ENCODE peak calls at places on chromosome 12, in eight cellular contexts. G is lower lobe of right lung; O is heart right ventricle; Y is AG09309; L is DND-41; M is GM12878; Z is CD8-positive, alpha-beta T cell; A is AG04450. F is an unnamed sample.

GRCh38 chr12:117356048-117356447 is 5.4 kb downstream of the NOS1 start:
- DNase-seq in A (no peak), O (no peak), Y (no peak), M (no peak), L (no peak), G (no peak), Z (no peak), F (no peak)

GRCh38 chr12:108519558-108519957 is 4.5 kb downstream of the FICD start:
- DNase-seq in Y (no peak), G (no peak), A (no peak), L (no peak), O (no peak), M (no peak), Z (no peak), F (no peak)

GRCh38 chr12:102642199-102642598 is 161.8 kb upstream of the IGF1 start:
- DNase-seq in Y (peak), M (no peak), G (no peak), O (no peak), L (no peak), A (no peak), Z (no peak), F (no peak)

GRCh38 chr12:7075931-7076330 is 15.4 kb downstream of the C1S start:
- DNase-seq in A (peak), M (no peak), Z (no peak), L (no peak), O (no peak), G (no peak), Y (peak), F (no peak)

GRCh38 chr12:57898308-57898970 is 42.9 kb upstream of the ATP23 start:
- DNase-seq in G (no peak), Z (no peak), M (peak), O (no peak), A (no peak), Y (no peak), L (no peak), F (no peak)

GRCh38 chr12:89731614-89732013 is 23.0 kb upstream of the ATP2B1 start:
- DNase-seq in L (no peak), Z (no peak), G (no peak), O (no peak), A (no peak), M (no peak), Y (no peak), F (no peak)

GRCh38 chr12:95653761-95654546 is 102.7 kb upstream of the USP44 start:
- DNase-seq in L (no peak), Z (no peak), A (peak), G (no peak), O (peak), Y (peak), M (no peak), F (no peak)

GRCh38 chr12:45008211-45008610 is 42.7 kb downstream of the DBX2 start:
- DNase-seq in O (no peak), G (no peak), Y (no peak), L (no peak), A (no peak), Z (no peak), M (no peak), F (no peak)

GRCh38 chr12:45244561-45245348 is 28.9 kb downstream of the ANO6 start:
- DNase-seq in Z (no peak), G (no peak), Y (peak), O (no peak), M (peak), L (no peak), A (no peak), F (no peak)

GRCh38 chr12:120190985-120191480 is 3.5 kb downstream of the GCN1 start:
- DNase-seq in A (no peak), Y (no peak), O (no peak), G (no peak), Z (no peak), L (no peak), M (no peak), F (no peak)

GRCh38 chr12:120090626-120091295 is 25.8 kb downstream of the RAB35 start:
- DNase-seq in Y (no peak), M (no peak), G (no peak), O (no peak), A (no peak), Z (no peak), L (no peak), F (no peak)

GRCh38 chr12:60308366-60309000 is 712.7 kb downstream of the SLC16A7 start:
- DNase-seq in A (no peak), L (no peak), Z (no peak), Y (peak), O (no peak), M (no peak), G (no peak), F (no peak)

GRCh38 chr12:50032516-50033316 is 7.4 kb upstream of the RACGAP1 start:
- DNase-seq in G (peak), A (no peak), O (no peak), L (no peak), Y (no peak), Z (no peak), M (no peak), F (peak)

GRCh38 chr12:117489671-117490070 is 128.2 kb upstream of the NOS1 start:
- DNase-seq in M (no peak), L (no peak), O (no peak), A (no peak), G (no peak), Z (no peak), Y (no peak), F (no peak)

GRCh38 chr12:29073631-29074239 is 75.3 kb upstream of the FAR2 start:
- DNase-seq in G (no peak), Z (no peak), M (no peak), A (peak), L (peak), O (peak), Y (peak), F (no peak)

GRCh38 chr12:68831272-68831671 is 23.3 kb downstream of the MDM2 start:
- DNase-seq in O (no peak), Y (no peak), L (no peak), Z (no peak), A (no peak), G (no peak), M (no peak), F (no peak)

GRCh38 chr12:101935769-101936741 is 58.7 kb downstream of the DRAM1 start:
- DNase-seq in Y (peak), L (no peak), M (peak), O (peak), G (no peak), Z (no peak), A (peak), F (no peak)

GRCh38 chr12:12807970-12808702 is 5.0 kb upstream of the DDX47 start:
- DNase-seq in Y (no peak), A (no peak), L (peak), O (peak), G (no peak), M (peak), Z (peak), F (no peak)

GRCh38 chr12:69994593-69995222 is 169.7 kb downstream of the MYRFL start:
- DNase-seq in Z (no peak), M (no peak), G (no peak), O (no peak), L (no peak), A (no peak), Y (no peak), F (no peak)

GRCh38 chr12:115443351-115443938 is 759.5 kb upstream of the TBX3 start:
- DNase-seq in G (no peak), M (no peak), Z (no peak), Y (no peak), A (no peak), O (no peak), L (no peak), F (no peak)

GRCh38 chr12:84757978-84758377 is 154.6 kb downstream of the SLC6A15 start:
- DNase-seq in M (no peak), Z (no peak), Y (peak), O (no peak), A (no peak), G (no peak), L (no peak), F (no peak)

GRCh38 chr12:125412506-125412905 is 347.3 kb downstream of the AACS start:
- DNase-seq in G (no peak), Y (no peak), A (no peak), L (no peak), Z (no peak), O (no peak), M (no peak), F (no peak)

GRCh38 chr12:3321881-3322280 is 169.1 kb upstream of the PRMT8 start:
- DNase-seq in Y (no peak), M (no peak), Z (no peak), O (no peak), A (no peak), L (no peak), G (peak), F (no peak)

GRCh38 chr12:5407457-5407856 is 24.5 kb upstream of the NTF3 start:
- DNase-seq in M (no peak), O (no peak), G (no peak), Y (no peak), L (no peak), A (no peak), Z (no peak), F (no peak)

GRCh38 chr12:131142891-131143637 is 189.4 kb downstream of the ADGRD1 start:
- DNase-seq in M (no peak), Z (no peak), A (no peak), G (no peak), Y (no peak), O (no peak), L (no peak), F (no peak)

GRCh38 chr12:401235-402126 is at the start of gene CCDC77:
- DNase-seq in G (peak), A (peak), O (peak), Z (peak), L (peak), M (peak), Y (peak), F (peak)
- TF ChIP-seq CTCF in G (peak), A (peak), O (peak), Z (peak), L (peak), M (peak), Y (peak), F (no peak)

GRCh38 chr12:109934026-109934425 is 34.0 kb downstream of the TCHP start:
- DNase-seq in M (no peak), A (peak), O (no peak), G (no peak), Z (no peak), Y (no peak), L (no peak), F (no peak)
- TF ChIP-seq CTCF in M (peak), A (peak), O (peak), G (no peak), Z (no peak), Y (peak), L (peak), F (no peak)

DNA sequence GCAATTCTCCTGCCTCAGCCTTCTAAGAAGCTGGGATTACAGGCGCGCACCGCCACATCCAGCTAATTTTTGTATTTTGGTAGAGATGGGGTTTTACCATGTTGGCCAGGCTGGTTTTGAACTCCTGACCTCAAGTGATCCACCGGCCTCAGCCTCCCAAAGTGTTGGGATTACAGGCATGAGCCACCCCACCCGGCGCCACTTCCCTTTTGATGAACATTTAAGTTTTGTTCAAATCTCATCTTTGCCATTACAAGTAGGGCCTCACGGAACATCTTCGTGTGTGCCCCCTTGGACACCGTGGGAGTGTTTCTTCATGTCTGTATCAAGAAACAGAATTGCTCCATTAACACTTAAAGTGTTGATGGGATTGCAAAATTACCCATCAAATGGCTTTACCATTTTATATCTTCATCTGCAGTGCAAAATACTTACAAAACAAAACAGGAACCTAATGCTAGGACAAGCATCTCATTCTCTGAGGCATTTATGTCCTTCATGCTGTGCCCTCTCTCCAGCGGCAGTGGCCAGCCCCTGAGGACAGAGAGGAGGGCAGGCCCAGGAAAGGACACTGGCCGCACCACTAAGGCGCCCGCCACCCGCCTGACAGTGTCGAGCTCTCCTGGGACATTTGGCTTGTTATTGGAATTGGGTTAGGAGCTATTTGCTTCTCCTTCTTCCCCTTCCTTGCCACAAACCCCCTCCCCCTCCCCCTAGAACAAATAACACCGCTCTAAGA is 61.7 kb downstream of the RFX4 start:
- DNase-seq in O (no peak), Y (no peak), G (no peak), M (no peak), L (no peak), A (no peak), Z (no peak), F (no peak)
- TF ChIP-seq CTCF in O (no peak), Y (no peak), G (no peak), M (no peak), L (no peak), A (no peak), Z (no peak), F (no peak)

GRCh38 chr12:8078916-8079315 is 3.2 kb upstream of the NECAP1 start:
- DNase-seq in G (no peak), Y (no peak), M (no peak), L (no peak), Z (no peak), A (no peak), O (no peak), F (no peak)

GRCh38 chr12:8077207-8077606 is 4.9 kb upstream of the NECAP1 start:
- DNase-seq in L (no peak), A (no peak), Y (peak), O (no peak), M (no peak), Z (no peak), G (no peak), F (no peak)

GRCh38 chr12:8080131-8080530 is 1.9 kb upstream of the NECAP1 start:
- DNase-seq in O (no peak), L (no peak), A (no peak), G (no peak), Z (no peak), Y (no peak), M (no peak), F (no peak)

GRCh38 chr12:8076357-8076756 is 5.7 kb upstream of the NECAP1 start:
- DNase-seq in O (no peak), M (no peak), Y (no peak), G (no peak), A (no peak), L (no peak), Z (no peak), F (no peak)

GRCh38 chr12:8078400-8078799 is 3.7 kb upstream of the NECAP1 start:
- DNase-seq in Y (peak), A (peak), O (no peak), L (peak), Z (peak), M (no peak), G (no peak), F (peak)
- TF ChIP-seq CTCF in Y (peak), A (peak), O (peak), L (peak), Z (peak), M (peak), G (peak), F (peak)

DNA sequence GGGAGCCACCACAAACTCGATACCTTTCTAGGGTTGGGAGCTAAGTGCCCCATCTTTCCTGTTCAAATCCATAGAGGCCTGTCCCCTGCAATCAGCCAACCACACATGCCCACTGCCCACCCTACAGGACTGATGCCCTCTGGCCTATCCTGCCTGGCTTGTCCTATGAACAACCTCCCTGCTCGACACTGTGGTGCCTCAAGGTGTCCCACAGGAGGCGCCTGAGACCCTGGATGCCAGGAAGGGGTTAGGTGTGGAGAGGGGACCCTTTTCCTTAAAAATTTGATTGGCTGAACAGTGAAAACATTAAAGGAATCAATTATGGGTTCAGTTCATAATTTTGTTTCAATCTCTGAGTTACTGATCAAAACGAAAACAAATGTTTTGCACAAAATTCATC is 97.3 kb upstream of the FZD10 start:
- DNase-seq in M (no peak), G (no peak), Y (no peak), L (no peak), A (no peak), Z (no peak), O (no peak), F (no peak)
- TF ChIP-seq CTCF in M (no peak), G (no peak), Y (no peak), L (no peak), A (no peak), Z (no peak), O (no peak), F (no peak)

GRCh38 chr12:26648999-26649398 is 184.0 kb downstream of the ITPR2 start:
- DNase-seq in M (no peak), L (no peak), G (no peak), Y (no peak), A (no peak), Z (no peak), O (no peak), F (no peak)
- TF ChIP-seq CTCF in M (no peak), L (no peak), G (no peak), Y (no peak), A (no peak), Z (no peak), O (no peak), F (no peak)

GRCh38 chr12:16090974-16091373 is 179.8 kb downstream of the DERA start:
- DNase-seq in M (no peak), Z (no peak), A (no peak), L (no peak), G (no peak), O (no peak), Y (no peak), F (no peak)
- TF ChIP-seq CTCF in M (no peak), Z (no peak), A (no peak), L (no peak), G (no peak), O (no peak), Y (no peak), F (no peak)

DNA sequence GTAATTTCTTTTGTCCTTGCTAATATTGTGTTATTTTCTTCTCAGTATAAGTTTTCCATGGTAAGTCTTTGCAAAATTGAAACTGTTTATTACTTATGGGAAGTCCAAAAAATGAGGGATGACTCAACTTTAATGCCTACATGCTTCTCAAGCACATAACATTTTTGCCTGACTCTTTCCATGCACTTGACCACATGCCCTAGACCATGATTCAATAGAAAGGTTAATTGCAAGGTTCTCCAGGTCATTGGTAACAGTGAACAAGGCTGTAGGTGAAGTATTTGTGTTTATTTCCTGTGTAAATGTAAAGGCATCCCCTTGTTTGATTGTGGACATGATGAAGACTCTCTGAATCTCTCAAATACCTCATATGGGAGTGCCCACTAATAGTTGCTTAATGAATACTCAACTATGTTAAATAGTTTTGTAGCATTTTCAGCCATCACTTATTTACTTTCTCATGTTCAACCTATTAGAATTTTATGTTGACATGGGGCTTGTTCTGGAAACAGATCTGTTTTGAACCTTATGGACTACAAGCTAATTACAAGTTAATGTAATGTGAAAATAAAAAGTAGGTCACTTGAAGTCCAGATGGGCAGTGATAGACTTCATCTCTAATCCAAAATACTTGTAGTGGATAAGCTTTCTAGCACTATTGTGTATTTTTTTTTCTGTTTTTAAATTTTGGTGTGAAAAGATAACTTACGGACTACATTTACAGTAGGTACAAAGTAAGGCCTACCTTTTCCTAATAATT is 131.8 kb downstream of the TMTC2 start:
- DNase-seq in M (no peak), L (no peak), Z (no peak), Y (no peak), O (no peak), G (no peak), A (no peak), F (no peak)
- TF ChIP-seq CTCF in M (no peak), L (no peak), Z (no peak), Y (no peak), O (no peak), G (no peak), A (no peak), F (no peak)

F was measured in glutamatergic neuron.